ENCODE peak calls at places on chromosomes 2 and 18, in five cellular contexts. B is brain microvascular endothelial cell, P is activated B cell treated with CpG ODN at 0.5 μM for 24 hours, J is endothelial cell, O is sigmoid colon. M is an unnamed sample.

GRCh38 chr2:190404487-190404886 is 3.7 kb upstream of the MFSD6 start:
- DNase-seq in B (peak; percentile 22), P (no peak), J (no peak), O (no peak), M (no peak)

GRCh38 chr2:3198119-3198518 is 179.5 kb downstream of the EIPR1 start:
- DNase-seq in B (no peak), P (no peak), J (peak; percentile 28), O (no peak), M (no peak)

GRCh38 chr2:158722266-158723105 is 72.6 kb upstream of the DAPL1 start:
- DNase-seq in B (no peak), P (no peak), J (no peak), O (no peak), M (no peak)

GRCh38 chr2:164967781-164968228 is 12.5 kb upstream of the SLC38A11 start:
- DNase-seq in B (peak; percentile 86), P (no peak), J (no peak), O (no peak), M (peak; percentile 91)

GRCh38 chr2:142872900-142873724 is 4.4 kb upstream of the KYNU start:
- DNase-seq in B (peak; percentile 73), P (no peak), J (no peak), O (no peak), M (peak; percentile 79)

GRCh38 chr2:236568068-236568921 is 1.3 kb upstream of the ACKR3 start:
- DNase-seq in B (no peak), P (peak; percentile 53), J (peak; percentile 44), O (peak; percentile 80), M (no peak)

GRCh38 chr2:231038483-231039293 is 1.4 kb downstream of the C2orf72 start:
- DNase-seq in B (no peak), P (no peak), J (no peak), O (no peak), M (no peak)

GRCh38 chr2:46413111-46413510 is 66.3 kb upstream of the TMEM247 start:
- DNase-seq in B (no peak), P (no peak), J (no peak), O (no peak), M (no peak)

GRCh38 chr2:181077128-181077709 is 96.8 kb downstream of the UBE2E3 start:
- DNase-seq in B (peak; percentile 40), P (no peak), J (no peak), O (no peak), M (no peak)

GRCh38 chr18:25136416-25137132 is 215.4 kb downstream of the ZNF521 start:
- DNase-seq in B (no peak), P (no peak), J (no peak), O (no peak), M (no peak)

GRCh38 chr2:112794131-112794733 is 9.9 kb upstream of the IL1A start:
- DNase-seq in B (peak; percentile 92), P (no peak), J (no peak), O (peak; percentile 69), M (peak; percentile 69)

GRCh38 chr18:52536039-52536438 is 196.0 kb downstream of the DCC start:
- DNase-seq in B (no peak), P (no peak), J (no peak), O (no peak), M (no peak)

GRCh38 chr2:37790462-37790861 is 119.0 kb upstream of the CDC42EP3 start:
- DNase-seq in B (no peak), P (no peak), J (no peak), O (no peak), M (no peak)

GRCh38 chr2:240851078-240851861 is 17.4 kb upstream of the AGXT start:
- DNase-seq in B (peak; percentile 54), P (peak; percentile 75), J (peak; percentile 93), O (peak; percentile 89), M (peak; percentile 42)

GRCh38 chr2:202824901-202825300 is 46.7 kb downstream of the ICA1L start:
- DNase-seq in B (no peak), P (no peak), J (no peak), O (no peak), M (no peak)

GRCh38 chr2:45652090-45653050 is 895 bp downstream of the PRKCE start:
- DNase-seq in B (peak; percentile 35), P (peak; percentile 47), J (peak; percentile 41), O (peak; percentile 80), M (no peak)

GRCh38 chr2:71798266-71799012 is 345.1 kb downstream of the DYSF start:
- DNase-seq in B (peak; percentile 9), P (no peak), J (peak; percentile 69), O (peak; percentile 57), M (no peak)

GRCh38 chr2:96916156-96917007 is 46.5 kb upstream of the SEMA4C start:
- DNase-seq in B (no peak), P (no peak), J (no peak), O (peak; percentile 79), M (no peak)

GRCh38 chr2:120893874-120894584 is 158.4 kb downstream of the GLI2 start:
- DNase-seq in B (no peak), P (no peak), J (peak; percentile 23), O (no peak), M (no peak)

GRCh38 chr2:39718483-39718882 is 52.8 kb downstream of the TMEM178A start:
- DNase-seq in B (no peak), P (no peak), J (no peak), O (no peak), M (no peak)

GRCh38 chr2:43106767-43107527 is 119.5 kb downstream of the ZFP36L2 start:
- DNase-seq in B (no peak), P (no peak), J (no peak), O (peak; percentile 65), M (no peak)

GRCh38 chr18:51867767-51868166 is 472.2 kb upstream of the DCC start:
- DNase-seq in B (peak; percentile 5), P (no peak), J (no peak), O (no peak), M (no peak)

GRCh38 chr2:116955646-116956045 is 858.8 kb upstream of the DDX18 start:
- DNase-seq in B (no peak), P (no peak), J (no peak), O (no peak), M (no peak)

GRCh38 chr2:116948258-116948657 is 866.2 kb upstream of the DDX18 start:
- DNase-seq in B (no peak), P (no peak), J (no peak), O (no peak), M (no peak)

GRCh38 chr2:116949249-116949648 is 865.2 kb upstream of the DDX18 start:
- DNase-seq in B (no peak), P (no peak), J (no peak), O (no peak), M (no peak)

DNA sequence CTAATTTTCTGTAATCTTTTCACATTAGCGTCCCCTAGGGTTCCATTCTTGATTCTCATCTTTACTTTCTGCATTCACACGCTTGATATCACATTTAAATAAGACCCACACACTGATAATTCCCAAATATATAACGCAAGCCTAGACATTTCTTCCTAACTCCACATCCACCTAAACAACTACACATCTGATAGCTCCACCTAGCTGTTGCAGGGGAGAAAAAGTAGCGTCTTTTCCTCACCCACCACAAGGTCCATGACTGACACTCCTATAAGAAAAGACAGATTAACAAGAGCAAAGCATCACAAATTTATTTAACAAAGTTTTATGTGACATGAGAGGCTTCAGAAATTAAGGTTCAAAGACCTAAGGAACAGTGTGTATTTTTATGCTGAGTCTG is 862.2 kb upstream of the DDX18 start:
- DNase-seq in B (no peak), P (no peak), J (no peak), O (no peak), M (no peak)
- TF ChIP-seq CTCF in B (no peak), P (no peak), J (peak; percentile 38), O (no peak), M (no peak)

DNA sequence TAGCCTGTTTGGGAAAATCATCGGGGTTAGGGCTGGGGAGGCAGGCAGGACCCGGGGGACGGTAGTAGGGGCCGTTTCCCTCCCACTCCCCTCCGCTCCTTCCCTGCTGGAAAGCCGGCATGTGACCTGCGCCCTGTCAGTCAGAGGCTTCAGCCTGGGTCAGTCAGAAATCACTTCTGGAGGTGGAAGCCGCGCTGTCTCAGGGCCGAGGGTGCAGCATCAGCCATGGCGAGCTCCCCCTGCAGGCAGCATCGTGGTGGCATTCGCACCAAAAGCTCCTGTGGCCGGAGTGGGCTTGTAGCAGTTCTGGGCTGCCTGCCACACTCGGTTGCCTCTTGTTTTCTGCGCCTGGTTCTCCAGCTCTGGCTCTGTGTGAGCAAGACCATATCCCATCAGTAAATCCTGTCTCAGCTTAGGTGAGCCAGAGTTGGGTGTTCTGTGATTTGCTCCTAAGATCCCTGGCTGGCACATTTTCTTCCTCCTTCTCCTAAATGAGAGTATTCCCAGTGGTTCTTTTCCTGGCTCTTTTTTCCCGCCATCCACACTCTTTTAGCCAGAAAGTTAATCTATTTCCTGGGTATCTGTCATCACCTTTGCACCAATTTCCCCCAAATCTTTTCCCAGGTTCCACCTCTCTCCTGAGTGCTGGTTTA is 123.9 kb upstream of the CD302 start:
- DNase-seq in B (peak; percentile 76), P (peak; percentile 65), J (peak; percentile 90), O (peak; percentile 71), M (no peak)
- TF ChIP-seq CTCF in B (peak; percentile 93), P (no peak), J (peak; percentile 76), O (no peak), M (peak; percentile 71)

GRCh38 chr2:10519067-10519740 is 71.1 kb upstream of the ODC1 start:
- DNase-seq in B (no peak), P (no peak), J (no peak), O (peak; percentile 46), M (no peak)

GRCh38 chr2:10520926-10521325 is 72.8 kb upstream of the ODC1 start:
- DNase-seq in B (no peak), P (no peak), J (no peak), O (peak; percentile 38), M (no peak)

GRCh38 chr2:10521356-10521755 is 73.2 kb upstream of the ODC1 start:
- DNase-seq in B (no peak), P (no peak), J (no peak), O (peak; percentile 22), M (no peak)

GRCh38 chr2:10518470-10519060 is 70.4 kb upstream of the ODC1 start:
- DNase-seq in B (no peak), P (no peak), J (no peak), O (peak; percentile 12), M (no peak)

DNA sequence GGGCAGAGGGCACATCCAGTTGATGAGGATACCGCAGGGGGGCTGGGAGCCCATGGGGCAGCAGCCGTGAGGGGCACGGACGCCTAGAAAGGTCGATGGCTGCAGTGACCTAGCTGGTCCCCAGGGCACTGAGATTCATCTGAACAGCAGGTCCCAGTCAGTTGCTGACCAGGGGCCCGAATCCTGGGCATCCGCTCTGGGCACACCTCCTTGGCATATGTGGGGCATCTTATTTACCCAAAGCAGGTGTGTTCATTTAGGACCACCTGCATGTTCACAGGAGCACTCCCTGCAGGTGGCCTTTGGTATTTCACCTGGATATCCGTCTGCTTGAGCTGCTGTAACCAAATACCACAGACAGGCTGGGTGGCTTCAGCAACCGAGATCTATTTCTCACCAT is 72.0 kb upstream of the ODC1 start:
- DNase-seq in B (no peak), P (no peak), J (no peak), O (peak; percentile 44), M (no peak)
- TF ChIP-seq CTCF in B (no peak), P (no peak), J (peak; percentile 64), O (no peak), M (no peak)

GRCh38 chr2:127157114-127157513 is 50.2 kb upstream of the BIN1 start:
- DNase-seq in B (no peak), P (no peak), J (no peak), O (peak; percentile 44), M (no peak)

GRCh38 chr2:127158614-127159290 is 51.8 kb upstream of the BIN1 start:
- DNase-seq in B (no peak), P (no peak), J (no peak), O (peak; percentile 25), M (no peak)

GRCh38 chr2:127155901-127156300 is 48.9 kb upstream of the BIN1 start:
- DNase-seq in B (no peak), P (no peak), J (no peak), O (peak; percentile 89), M (no peak)

GRCh38 chr2:127154985-127155650 is 48.2 kb upstream of the BIN1 start:
- DNase-seq in B (no peak), P (no peak), J (no peak), O (peak; percentile 73), M (no peak)

GRCh38 chr2:127157651-127158460 is 50.9 kb upstream of the BIN1 start:
- DNase-seq in B (no peak), P (no peak), J (peak; percentile 67), O (peak; percentile 59), M (no peak)
- TF ChIP-seq CTCF in B (peak; percentile 70), P (no peak), J (peak; percentile 51), O (no peak), M (peak; percentile 31)

M was measured in AG04450.